ENCODE peak calls at places on chromosomes 11 and 22, in four cellular contexts. I is pancreas; C is hepatocyte; F is CD4-positive, CD25-positive, alpha-beta regulatory T cell. U is an unnamed sample.

GRCh38 chr22:22384668-22385244 is 123.8 kb downstream of the ZNF280B start:
- DNase-seq in I (no peak), C (no peak), F (no peak), U (no peak)

GRCh38 chr11:23226331-23226909 is 366.1 kb upstream of the CCDC179 start:
- DNase-seq in I (no peak), C (no peak), F (no peak), U (no peak)

GRCh38 chr11:127042445-127042844 is 41.9 kb upstream of the KIRREL3 start:
- DNase-seq in I (no peak), C (no peak), F (no peak), U (no peak)

GRCh38 chr11:16986434-16987204 is 27.6 kb downstream of the PLEKHA7 start:
- DNase-seq in I (peak), C (peak), F (no peak), U (no peak)

GRCh38 chr11:130156108-130157022 is 3.2 kb upstream of the ST14 start:
- DNase-seq in I (no peak), C (no peak), F (no peak), U (no peak)

GRCh38 chr11:120715239-120715638 is 203.7 kb downstream of the GRIK4 start:
- DNase-seq in I (no peak), C (no peak), F (no peak), U (no peak)

GRCh38 chr11:50333861-50334260 is 301.2 kb downstream of the OR4C45 start:
- DNase-seq in I (no peak), C (no peak), F (no peak), U (no peak)

GRCh38 chr11:59196777-59197176 is 15.9 kb downstream of the MPEG1 start:
- DNase-seq in I (no peak), C (no peak), F (no peak), U (no peak)

GRCh38 chr22:50270302-50271010 is at the start of gene MAPK11:
- DNase-seq in I (peak), C (peak), F (peak), U (no peak)

GRCh38 chr11:67136156-67136555 is 17.1 kb downstream of the KDM2A start:
- DNase-seq in I (no peak), C (no peak), F (no peak), U (no peak)

GRCh38 chr11:72370201-72370600 is 64.1 kb downstream of the CLPB start:
- DNase-seq in I (no peak), C (no peak), F (no peak), U (no peak)

GRCh38 chr11:66659785-66660184 is 17.9 kb downstream of the RBM4B start:
- DNase-seq in I (no peak), C (no peak), F (no peak), U (no peak)

GRCh38 chr11:68927280-68928107 is 23.8 kb downstream of the IGHMBP2 start:
- DNase-seq in I (no peak), C (no peak), F (no peak), U (no peak)

GRCh38 chr11:95419915-95420314 is 188.9 kb upstream of the SESN3 start:
- DNase-seq in I (no peak), C (peak), F (no peak), U (no peak)

GRCh38 chr11:109939176-109939810 is 153.9 kb upstream of the ZC3H12C start:
- DNase-seq in I (peak), C (peak), F (no peak), U (peak)

GRCh38 chr11:64687641-64688533 is 35.1 kb downstream of the NRXN2 start:
- DNase-seq in I (no peak), C (no peak), F (no peak), U (no peak)

GRCh38 chr22:36814796-36815195 is 2.0 kb downstream of the PVALB start:
- DNase-seq in I (no peak), C (no peak), F (no peak), U (no peak)

GRCh38 chr22:38314992-38315800 is 2.0 kb downstream of the CSNK1E start:
- DNase-seq in I (no peak), C (peak), F (no peak), U (no peak)

GRCh38 chr11:66848671-66849500 is 5.6 kb downstream of the RCE1 start:
- DNase-seq in I (peak), C (no peak), F (no peak), U (no peak)

GRCh38 chr11:99911116-99911515 is 776.0 kb upstream of the ARHGAP42 start:
- DNase-seq in I (no peak), C (no peak), F (no peak), U (no peak)

GRCh38 chr11:123434262-123434661 is 4.2 kb downstream of the GRAMD1B start:
- DNase-seq in I (no peak), C (no peak), F (no peak), U (no peak)

GRCh38 chr22:36658900-36659299 is 44.7 kb downstream of the CACNG2 start:
- DNase-seq in I (no peak), C (no peak), F (no peak), U (no peak)

GRCh38 chr11:60993611-60994010 is 22.1 kb downstream of the CD6 start:
- DNase-seq in I (no peak), C (no peak), F (no peak), U (no peak)

GRCh38 chr22:18057568-18058209 is 20.1 kb upstream of the PEX26 start:
- DNase-seq in I (peak), C (peak), F (no peak), U (no peak)

GRCh38 chr11:131504199-131504949 is 134.0 kb downstream of the NTM start:
- DNase-seq in I (no peak), C (peak), F (no peak), U (no peak)

GRCh38 chr11:63769719-63770443 is 1.3 kb upstream of the ZFTA start:
- DNase-seq in I (no peak), C (peak), F (no peak), U (no peak)

GRCh38 chr11:88320149-88320559 is 17.4 kb downstream of the CTSC start:
- DNase-seq in I (no peak), C (peak), F (no peak), U (no peak)

GRCh38 chr11:24295360-24295759 is 201.5 kb upstream of the LUZP2 start:
- DNase-seq in I (no peak), C (no peak), F (no peak), U (no peak)

GRCh38 chr11:63833048-63833447 is 5.9 kb upstream of the MARK2 start:
- DNase-seq in I (no peak), C (no peak), F (no peak), U (no peak)

GRCh38 chr22:48844096-48844675 is 983.5 kb downstream of the BRD1 start:
- DNase-seq in I (no peak), C (no peak), F (no peak), U (no peak)

GRCh38 chr22:46749682-46750529 is 11.9 kb upstream of the CERK start:
- DNase-seq in I (no peak), C (no peak), F (no peak), U (no peak)

GRCh38 chr11:123469089-123469488 is 39.0 kb downstream of the GRAMD1B start:
- DNase-seq in I (no peak), C (no peak), F (no peak), U (no peak)

GRCh38 chr11:61645179-61645868 is 34.9 kb upstream of the DAGLA start:
- DNase-seq in I (no peak), C (no peak), F (no peak), U (no peak)

GRCh38 chr22:25564979-25565677 is 653 bp downstream of the GRK3 start:
- DNase-seq in I (peak), C (peak), F (peak), U (no peak)

GRCh38 chr11:119341222-119342022 is 739 bp upstream of the C1QTNF5 start:
- DNase-seq in I (no peak), C (no peak), F (no peak), U (no peak)
- H3K4me3 ChIP-seq in I (no peak), C (no peak), F (no peak), U (no peak)

GRCh38 chr11:103384652-103385051 is 275.4 kb downstream of the DYNC2H1 start:
- DNase-seq in I (no peak), C (no peak), F (no peak), U (no peak)
- H3K4me3 ChIP-seq in I (no peak), C (no peak), F (no peak), U (no peak)

DNA sequence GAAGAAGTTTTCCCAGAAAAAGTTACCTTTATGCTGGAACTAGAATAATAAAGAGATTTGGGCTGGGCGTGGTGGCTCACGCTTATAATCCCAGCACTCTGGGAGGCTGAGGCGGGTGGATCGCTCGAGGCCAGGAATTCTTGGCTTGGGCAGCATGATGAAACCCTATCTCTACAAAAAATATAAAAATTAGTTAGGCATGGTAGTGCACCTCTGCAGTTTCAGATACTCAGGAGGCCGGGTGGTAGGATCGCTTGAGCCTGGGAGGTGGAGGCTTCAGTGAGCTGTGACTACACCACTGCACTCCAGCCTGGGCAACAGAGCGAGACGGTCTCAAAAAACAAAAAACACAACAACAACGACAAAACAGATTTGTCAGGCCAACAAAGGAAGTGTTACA is 119.3 kb upstream of the OR9Q1 start:
- DNase-seq in I (no peak), C (no peak), F (no peak), U (no peak)
- H3K4me3 ChIP-seq in I (no peak), C (no peak), F (no peak), U (no peak)

DNA sequence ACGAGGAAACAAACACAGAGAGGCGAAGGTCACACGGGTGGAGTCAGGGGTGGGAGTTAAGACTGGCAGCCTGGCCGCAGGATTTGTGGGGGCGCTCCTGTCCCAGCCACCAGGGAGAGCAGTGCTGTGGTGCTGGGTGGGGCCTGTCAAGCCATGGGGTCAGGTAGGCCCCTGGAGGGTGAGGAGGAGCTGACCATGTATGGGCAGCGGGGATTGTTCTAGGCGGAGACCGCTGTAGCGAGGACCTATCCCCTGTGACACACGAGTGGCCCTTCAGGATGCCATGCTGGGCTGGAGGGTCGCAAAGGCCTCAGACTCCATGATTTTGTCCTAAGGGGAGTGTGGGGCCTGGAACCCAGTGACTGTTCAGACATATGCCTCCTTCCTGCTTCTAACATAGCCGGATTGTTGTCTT is 1.6 kb upstream of the RPS19BP1 start:
- DNase-seq in I (peak), C (no peak), F (no peak), U (no peak)
- H3K4me3 ChIP-seq in I (no peak), C (no peak), F (no peak), U (no peak)

U was measured in SK-N-MC.